ENCODE peak calls at places on chromosomes 11 and 22, in ten cellular contexts. H, M, K, T, Z, F, V, G, E and P are unnamed samples.

GRCh38 chr11:78647986-78648875 is 73.6 kb upstream of the NARS2 start:
- DNase-seq in M (no peak), H (no peak), V (no peak), K (peak), G (no peak), Z (peak), F (no peak), E (no peak), T (peak), P (no peak)

GRCh38 chr11:126862664-126863247 is 137.8 kb downstream of the KIRREL3 start:
- DNase-seq in K (no peak), E (no peak), M (no peak), T (peak), Z (no peak), H (no peak), V (no peak), G (peak), F (peak), P (no peak)

GRCh38 chr22:17366329-17366728 is 2.9 kb upstream of the CECR2 start:
- DNase-seq in K (no peak), Z (no peak), V (no peak), M (no peak), E (no peak), H (no peak), F (no peak), G (no peak), T (no peak), P (no peak)

GRCh38 chr11:131422491-131422890 is 52.1 kb downstream of the NTM start:
- DNase-seq in Z (no peak), V (no peak), F (peak), H (no peak), T (no peak), M (no peak), E (no peak), K (no peak), G (no peak), P (no peak)

GRCh38 chr11:115184901-115185300 is 319.3 kb downstream of the CADM1 start:
- DNase-seq in V (no peak), H (peak), Z (no peak), G (no peak), M (no peak), E (no peak), K (no peak), F (no peak), T (no peak), P (no peak)

GRCh38 chr22:43471606-43472135 is 59.9 kb downstream of the MPPED1 start:
- DNase-seq in H (no peak), T (no peak), F (no peak), E (no peak), V (no peak), M (no peak), Z (no peak), G (no peak), K (no peak), P (no peak)

GRCh38 chr11:12397953-12398352 is 20.6 kb downstream of the PARVA start:
- DNase-seq in E (no peak), K (no peak), T (no peak), Z (no peak), H (peak), G (no peak), V (no peak), F (peak), M (peak), P (no peak)

GRCh38 chr22:24225951-24226350 is 18.9 kb downstream of the GGT5 start:
- DNase-seq in H (no peak), M (no peak), F (no peak), T (no peak), K (no peak), Z (no peak), G (no peak), E (no peak), V (no peak), P (no peak)

GRCh38 chr11:58575377-58576020 is at the start of gene LPXN:
- DNase-seq in Z (peak), M (peak), T (no peak), V (peak), G (no peak), K (no peak), H (no peak), F (peak), E (peak), P (no peak)

GRCh38 chr22:41681616-41682015 is 7.1 kb downstream of the SNU13 start:
- DNase-seq in K (no peak), F (no peak), V (no peak), T (no peak), G (no peak), H (no peak), Z (no peak), E (no peak), M (peak), P (no peak)
- H3K27ac ChIP-seq in K (no peak), F (peak), V (peak), T (no peak), G (no peak), H (no peak), Z (peak), E (peak), M (peak), P (no peak)

GRCh38 chr22:26586556-26587325 is 3.2 kb downstream of the TPST2 start:
- DNase-seq in H (no peak), E (no peak), M (no peak), T (no peak), K (no peak), F (no peak), Z (peak), V (peak), G (no peak), P (no peak)

GRCh38 chr22:26584010-26584409 is 5.9 kb downstream of the TPST2 start:
- DNase-seq in F (no peak), G (no peak), K (no peak), Z (no peak), T (no peak), V (no peak), E (no peak), H (no peak), M (no peak), P (no peak)

GRCh38 chr22:26581769-26582168 is 8.2 kb downstream of the TPST2 start:
- DNase-seq in H (no peak), V (no peak), G (no peak), T (no peak), M (no peak), Z (no peak), F (no peak), K (no peak), E (no peak), P (no peak)

GRCh38 chr22:26587991-26588613 is 1.8 kb downstream of the TPST2 start:
- DNase-seq in Z (no peak), F (peak), E (no peak), V (no peak), G (no peak), H (no peak), M (peak), K (no peak), T (no peak), P (no peak)

GRCh38 chr22:26585104-26585790 is 4.7 kb downstream of the TPST2 start:
- DNase-seq in M (peak), F (peak), E (no peak), T (no peak), V (no peak), H (peak), G (no peak), Z (no peak), K (peak), P (no peak)
- H3K27ac ChIP-seq in M (no peak), F (no peak), E (no peak), T (no peak), V (no peak), H (no peak), G (no peak), Z (no peak), K (no peak), P (no peak)

GRCh38 chr11:128516467-128516778 is 70.9 kb downstream of the ETS1 start:
- DNase-seq in F (no peak), K (no peak), G (no peak), H (no peak), E (no peak), M (no peak), Z (no peak), V (no peak), T (no peak), P (no peak)
- H3K27ac ChIP-seq in F (peak), K (peak), G (no peak), H (no peak), E (peak), M (no peak), Z (peak), V (peak), T (no peak), P (no peak)

GRCh38 chr22:46290843-46291785 is 5.6 kb upstream of the GTSE1 start:
- DNase-seq in T (no peak), H (no peak), E (no peak), F (no peak), G (no peak), K (no peak), Z (no peak), V (no peak), M (no peak), P (no peak)
- H3K27ac ChIP-seq in T (no peak), H (no peak), E (no peak), F (no peak), G (no peak), K (no peak), Z (no peak), V (no peak), M (no peak), P (no peak)

GRCh38 chr11:46114378-46114777 is 6.9 kb downstream of the PHF21A start:
- DNase-seq in M (no peak), H (no peak), E (no peak), Z (no peak), F (no peak), V (no peak), K (no peak), T (no peak), G (no peak), P (no peak)

GRCh38 chr11:46116007-46116711 is 5.1 kb downstream of the PHF21A start:
- DNase-seq in T (no peak), F (no peak), H (no peak), V (no peak), G (no peak), Z (no peak), M (no peak), E (no peak), K (no peak), P (no peak)

GRCh38 chr11:46112961-46113617 is 8.2 kb downstream of the PHF21A start:
- DNase-seq in M (peak), G (no peak), V (peak), T (no peak), H (peak), K (no peak), F (peak), E (no peak), Z (no peak), P (no peak)

GRCh38 chr11:46117842-46118241 is 3.4 kb downstream of the PHF21A start:
- DNase-seq in T (no peak), M (no peak), K (no peak), F (no peak), V (no peak), E (no peak), Z (no peak), G (no peak), H (no peak), P (no peak)

GRCh38 chr11:46114961-46115360 is 6.3 kb downstream of the PHF21A start:
- DNase-seq in M (no peak), G (no peak), Z (no peak), K (no peak), F (no peak), E (no peak), V (no peak), H (no peak), T (no peak), P (no peak)
- H3K27ac ChIP-seq in M (no peak), G (no peak), Z (no peak), K (no peak), F (no peak), E (peak), V (peak), H (no peak), T (no peak), P (no peak)

DNA sequence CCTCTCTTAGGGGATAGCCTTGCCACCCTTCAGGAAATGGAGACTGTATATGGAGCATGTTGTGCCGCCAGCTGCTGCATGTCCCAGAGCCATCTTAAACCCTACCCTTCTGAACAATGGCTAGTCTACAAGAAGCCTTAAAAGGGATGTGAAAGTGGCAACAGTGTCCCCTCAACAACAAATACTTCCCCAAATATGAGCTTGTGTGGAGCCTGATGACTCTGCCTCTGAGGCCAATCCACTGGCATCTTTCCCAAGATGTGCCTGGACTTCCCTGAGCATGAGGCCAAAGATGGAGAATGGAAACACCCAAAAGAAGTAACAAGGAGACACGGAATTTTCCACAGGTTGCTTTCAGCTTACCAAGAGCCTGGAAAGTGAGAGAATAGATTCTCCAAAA is 595 bp upstream of the MS4A7 start:
- DNase-seq in V (no peak), Z (no peak), T (no peak), H (peak), M (no peak), F (no peak), K (peak), G (no peak), E (no peak), P (no peak)
- H3K27ac ChIP-seq in V (no peak), Z (no peak), T (no peak), H (no peak), M (no peak), F (no peak), K (peak), G (no peak), E (no peak), P (peak)

GRCh38 chr11:19432370-19433163 is 191.8 kb upstream of the E2F8 start:
- DNase-seq in V (no peak), E (no peak), M (peak), G (no peak), K (no peak), F (peak), T (peak), Z (no peak), H (no peak), P (no peak)
- H3K27ac ChIP-seq in V (no peak), E (no peak), M (no peak), G (no peak), K (no peak), F (peak), T (no peak), Z (no peak), H (no peak), P (no peak)

DNA sequence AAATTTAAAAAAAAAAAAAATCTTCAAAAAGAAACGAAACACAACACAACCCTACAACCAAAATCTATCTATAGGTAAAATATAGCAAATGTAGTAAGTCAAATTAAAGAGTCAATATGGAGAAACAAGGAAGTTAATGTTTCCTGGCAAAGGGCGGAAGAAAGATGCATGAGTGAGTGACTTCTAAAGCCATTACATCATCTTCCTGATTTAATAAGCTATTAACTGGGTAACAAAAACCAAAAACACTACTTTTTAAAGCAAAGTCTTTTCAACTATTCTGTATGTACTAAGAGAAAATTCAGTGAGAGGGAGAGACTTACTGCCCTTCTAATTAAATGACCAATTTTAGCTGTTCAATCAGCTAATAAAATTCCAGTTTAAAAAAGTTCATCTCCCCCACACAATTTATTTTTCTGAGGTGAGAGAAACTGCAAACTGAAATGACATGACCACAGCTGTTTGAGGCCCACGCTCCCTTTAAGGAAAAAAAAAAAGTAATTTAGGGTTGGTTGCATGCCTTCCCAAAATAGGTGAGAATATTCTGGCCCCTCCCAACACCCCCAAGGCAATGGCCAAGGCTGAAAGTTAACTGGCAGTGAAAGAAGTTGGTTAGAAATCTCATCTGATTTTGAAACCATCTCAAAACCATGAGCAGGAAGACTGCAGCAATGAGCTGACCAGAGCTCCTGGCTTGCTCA is 5.9 kb downstream of the SF1 start:
- DNase-seq in E (no peak), G (no peak), T (no peak), F (no peak), K (no peak), H (no peak), V (no peak), Z (no peak), M (no peak), P (no peak)
- H3K27ac ChIP-seq in E (peak), G (no peak), T (no peak), F (no peak), K (no peak), H (no peak), V (peak), Z (no peak), M (no peak), P (no peak)